ENCODE peak calls at places on chromosomes 3 and 15, in six cellular contexts. A, F, H, R, X and D are unnamed samples.

GRCh38 chr15:65841121-65841930 is 28.0 kb upstream of the RAB11A start:
- DNase-seq in A (no peak), F (no peak), H (no peak), R (no peak), X (no peak), D (no peak)

GRCh38 chr3:37040231-37040630 is 46.9 kb downstream of the MLH1 start:
- DNase-seq in A (peak), F (no peak), H (no peak), R (no peak), X (no peak), D (no peak)

GRCh38 chr3:71987828-71988227 is 202.9 kb upstream of the PROK2 start:
- DNase-seq in A (no peak), F (no peak), H (no peak), R (no peak), X (no peak), D (no peak)

GRCh38 chr3:167653155-167653554 is 587 bp downstream of the WDR49 start:
- DNase-seq in A (no peak), F (no peak), H (no peak), R (no peak), X (no peak), D (no peak)

GRCh38 chr3:187830181-187830580 is 84.9 kb upstream of the BCL6 start:
- DNase-seq in A (no peak), F (no peak), H (no peak), R (no peak), X (no peak), D (no peak)

GRCh38 chr3:65039754-65040210 is 352.0 kb upstream of the ADAMTS9 start:
- DNase-seq in A (peak), F (peak), H (no peak), R (no peak), X (no peak), D (no peak)

GRCh38 chr15:64930778-64931240 is 19.1 kb downstream of the ANKDD1A start:
- DNase-seq in A (peak), F (peak), H (no peak), R (peak), X (no peak), D (peak)

GRCh38 chr15:70528270-70528706 is 235.1 kb downstream of the UACA start:
- DNase-seq in A (peak), F (no peak), H (no peak), R (peak), X (peak), D (no peak)

GRCh38 chr15:48427479-48427878 is 96.2 kb downstream of the DUT start:
- DNase-seq in A (no peak), F (no peak), H (no peak), R (no peak), X (no peak), D (no peak)

GRCh38 chr3:69855436-69856162 is 116.3 kb downstream of the MITF start:
- DNase-seq in A (peak), F (peak), H (no peak), R (no peak), X (no peak), D (no peak)

GRCh38 chr3:69197922-69198540 is 75.6 kb upstream of the LMOD3 start:
- DNase-seq in A (no peak), F (no peak), H (no peak), R (no peak), X (peak), D (no peak)

GRCh38 chr3:40021338-40021737 is 211.9 kb downstream of the MYRIP start:
- DNase-seq in A (no peak), F (no peak), H (no peak), R (no peak), X (no peak), D (no peak)

GRCh38 chr3:23710555-23710954 is 95.2 kb upstream of the UBE2E1 start:
- DNase-seq in A (peak), F (no peak), H (no peak), R (no peak), X (no peak), D (peak)

GRCh38 chr3:47586746-47587145 is 8.1 kb upstream of the CSPG5 start:
- DNase-seq in A (peak), F (no peak), H (no peak), R (no peak), X (no peak), D (no peak)

GRCh38 chr3:131349946-131350347 is 31.6 kb upstream of the NUDT16 start:
- DNase-seq in A (peak), F (peak), H (no peak), R (no peak), X (no peak), D (peak)

GRCh38 chr3:125119752-125120369 is 64.1 kb upstream of the HEG1 start:
- DNase-seq in A (peak), F (no peak), H (no peak), R (no peak), X (no peak), D (no peak)

GRCh38 chr3:134029734-134030381 is at the start of gene SLCO2A1:
- DNase-seq in A (peak), F (no peak), H (peak), R (peak), X (no peak), D (no peak)

GRCh38 chr15:91133511-91133910 is 33.5 kb downstream of the SV2B start:
- DNase-seq in A (no peak), F (no peak), H (no peak), R (no peak), X (no peak), D (no peak)

GRCh38 chr3:157073810-157074209 is 86.1 kb downstream of the CCNL1 start:
- DNase-seq in A (peak), F (no peak), H (no peak), R (no peak), X (no peak), D (no peak)

GRCh38 chr3:100042577-100042981 is 71.7 kb downstream of the FILIP1L start:
- DNase-seq in A (peak), F (no peak), H (no peak), R (no peak), X (no peak), D (no peak)

GRCh38 chr3:11464356-11464755 is 179.4 kb downstream of the VGLL4 start:
- DNase-seq in A (no peak), F (no peak), H (no peak), R (no peak), X (no peak), D (no peak)

GRCh38 chr3:110647586-110647985 is 424.0 kb upstream of the NECTIN3 start:
- DNase-seq in A (no peak), F (no peak), H (no peak), R (no peak), X (no peak), D (no peak)

GRCh38 chr3:30448946-30449686 is 157.3 kb upstream of the TGFBR2 start:
- DNase-seq in A (peak), F (no peak), H (no peak), R (no peak), X (no peak), D (no peak)

GRCh38 chr15:68112711-68113110 is 58.6 kb downstream of the PIAS1 start:
- DNase-seq in A (peak), F (no peak), H (no peak), R (no peak), X (no peak), D (no peak)

GRCh38 chr3:125647318-125648014 is 52.2 kb upstream of the OSBPL11 start:
- DNase-seq in A (no peak), F (no peak), H (no peak), R (peak), X (no peak), D (no peak)

GRCh38 chr15:58357529-58358476 is 74.0 kb upstream of the LIPC start:
- DNase-seq in A (peak), F (peak), H (no peak), R (no peak), X (peak), D (no peak)

GRCh38 chr15:31343831-31344230 is 17.2 kb downstream of the KLF13 start:
- DNase-seq in A (no peak), F (no peak), H (no peak), R (no peak), X (no peak), D (no peak)

GRCh38 chr3:150775001-150775599 is 12.1 kb upstream of the SIAH2 start:
- DNase-seq in A (peak), F (no peak), H (no peak), R (no peak), X (no peak), D (peak)

GRCh38 chr15:66842710-66843441 is 140.8 kb downstream of the SMAD6 start:
- DNase-seq in A (peak), F (peak), H (no peak), R (peak), X (no peak), D (no peak)

GRCh38 chr15:63466378-63467192 is 37.8 kb upstream of the USP3 start:
- DNase-seq in A (peak), F (peak), H (no peak), R (no peak), X (no peak), D (peak)

GRCh38 chr3:128383316-128384235 is 83.1 kb downstream of the DNAJB8 start:
- DNase-seq in A (peak), F (peak), H (no peak), R (peak), X (peak), D (no peak)

GRCh38 chr3:157445897-157446296 is 9.2 kb downstream of the PTX3 start:
- DNase-seq in A (no peak), F (no peak), H (no peak), R (no peak), X (no peak), D (no peak)

GRCh38 chr15:57253082-57253481 is 123.2 kb upstream of the CGNL1 start:
- DNase-seq in A (no peak), F (no peak), H (no peak), R (no peak), X (no peak), D (no peak)

GRCh38 chr3:106880206-106880605 is 497.0 kb upstream of the CCDC54 start:
- DNase-seq in A (no peak), F (no peak), H (no peak), R (no peak), X (no peak), D (no peak)

GRCh38 chr3:170523248-170523647 is 62.6 kb downstream of the SLC7A14 start:
- DNase-seq in A (peak), F (no peak), H (no peak), R (no peak), X (no peak), D (no peak)

GRCh38 chr3:46881819-46882376 is 4.4 kb downstream of the PTH1R start:
- DNase-seq in A (no peak), F (no peak), H (no peak), R (peak), X (no peak), D (no peak)

GRCh38 chr15:75048394-75048793 is 25.0 kb downstream of the PPCDC start:
- DNase-seq in A (no peak), F (no peak), H (no peak), R (no peak), X (no peak), D (no peak)